ENCODE peak calls at places on chromosomes 2 and 18, in seven cellular contexts. W is IMR-90, K is trophoblast cell, E is mesendoderm, V is neuronal stem cell, P is H1, C is mesenchymal stem cell. A is an unnamed sample.

GRCh38 chr18:59056706-59057492 is 82.8 kb upstream of the SEC11C start:
- DNase-seq in C (peak; percentile 69), W (peak; percentile 68), E (peak; percentile 85), V (peak; percentile 71), K (peak; percentile 86), P (peak; percentile 92), A (peak; percentile 83)

GRCh38 chr2:26885651-26886329 is 37.9 kb downstream of the DPYSL5 start:
- DNase-seq in C (no peak), V (no peak), K (no peak), P (peak; percentile 11), E (no peak), W (no peak), A (no peak)

GRCh38 chr2:234995332-234996007 is 43.7 kb downstream of the SH3BP4 start:
- DNase-seq in C (no peak), K (no peak), E (no peak), V (no peak), P (no peak), W (no peak), A (no peak)

GRCh38 chr2:57076856-57077255 is 893.1 kb downstream of the CCDC85A start:
- DNase-seq in E (no peak), P (no peak), C (no peak), V (no peak), K (no peak), W (no peak), A (no peak)

GRCh38 chr2:36449943-36450392 is 94.4 kb downstream of the CRIM1 start:
- DNase-seq in V (no peak), P (no peak), C (peak; percentile 79), E (no peak), K (no peak), W (peak; percentile 58), A (no peak)

GRCh38 chr2:34899079-34899478 is 1300.0 kb upstream of the FAM98A start:
- DNase-seq in E (no peak), K (no peak), P (no peak), C (no peak), W (no peak), V (no peak), A (no peak)

GRCh38 chr2:101806123-101806522 is 108.6 kb downstream of the MAP4K4 start:
- DNase-seq in C (peak; percentile 88), V (peak; percentile 31), E (peak; percentile 92), P (no peak), K (peak; percentile 87), W (peak; percentile 76), A (peak; percentile 52)

GRCh38 chr18:50986360-50987087 is 18.7 kb downstream of the ELAC1 start:
- DNase-seq in V (no peak), C (peak; percentile 15), K (peak; percentile 82), E (peak; percentile 55), P (no peak), W (peak; percentile 65), A (no peak)

GRCh38 chr2:38155025-38155424 is 79.1 kb upstream of the CYP1B1 start:
- DNase-seq in E (peak; percentile 80), C (no peak), P (no peak), W (no peak), K (no peak), V (no peak), A (no peak)

GRCh38 chr2:44801289-44801675 is 140.2 kb upstream of the SIX3 start:
- DNase-seq in K (no peak), P (peak; percentile 77), C (no peak), W (no peak), E (peak; percentile 82), V (no peak), A (peak; percentile 83)

GRCh38 chr2:239279508-239280295 is 121.1 kb downstream of the HDAC4 start:
- DNase-seq in W (no peak), C (no peak), V (no peak), E (no peak), K (no peak), P (no peak), A (peak; percentile 19)

GRCh38 chr2:67808112-67808511 is 254.7 kb downstream of the C1D start:
- DNase-seq in K (no peak), V (no peak), W (no peak), E (no peak), P (no peak), C (no peak), A (no peak)

GRCh38 chr18:36337679-36338419 is 40.3 kb downstream of the FHOD3 start:
- DNase-seq in K (no peak), E (no peak), P (no peak), W (no peak), C (no peak), V (no peak), A (peak; percentile 12)

GRCh38 chr18:12838178-12838634 is 45.8 kb downstream of the PTPN2 start:
- DNase-seq in P (no peak), K (peak; percentile 88), W (peak; percentile 90), E (peak; percentile 57), C (peak; percentile 88), V (no peak), A (no peak)

GRCh38 chr2:106789185-106789584 is 96.8 kb downstream of the ST6GAL2 start:
- DNase-seq in V (no peak), W (no peak), K (no peak), E (peak; percentile 42), C (no peak), P (no peak), A (no peak)

GRCh38 chr2:160473508-160474318 is 19.9 kb downstream of the RBMS1 start:
- DNase-seq in C (peak; percentile 33), V (no peak), P (no peak), K (no peak), E (no peak), W (no peak), A (no peak)

GRCh38 chr2:160474891-160475795 is 18.5 kb downstream of the RBMS1 start:
- DNase-seq in P (no peak), V (no peak), E (peak; percentile 63), W (peak; percentile 49), C (peak; percentile 32), K (no peak), A (no peak)

GRCh38 chr2:160471950-160472349 is 21.7 kb downstream of the RBMS1 start:
- DNase-seq in P (no peak), K (no peak), V (no peak), W (no peak), C (no peak), E (no peak), A (no peak)

GRCh38 chr2:160472839-160473251 is 20.8 kb downstream of the RBMS1 start:
- DNase-seq in E (no peak), C (peak; percentile 90), P (no peak), W (peak; percentile 94), V (no peak), K (no peak), A (no peak)

DNA sequence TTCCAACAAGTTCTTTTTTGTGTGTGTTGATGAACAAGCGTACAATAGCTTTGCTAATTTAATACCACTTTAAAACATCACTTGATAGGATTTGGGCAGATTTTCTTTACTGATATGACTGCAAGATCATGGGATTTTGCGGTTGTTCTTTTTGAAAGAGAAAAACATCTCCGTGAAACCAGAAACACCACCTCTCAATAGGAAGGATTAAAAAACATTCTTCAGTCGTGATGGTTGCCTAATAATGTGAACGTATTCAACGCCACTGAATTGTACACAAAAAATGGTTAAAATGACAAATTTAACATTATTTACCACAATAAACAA is 19.3 kb downstream of the RBMS1 start:
- DNase-seq in P (no peak), W (no peak), E (no peak), V (no peak), K (no peak), C (peak; percentile 51), A (no peak)
- H2BK5ac ChIP-seq in P (no peak overlapping the region), W (peak overlapping the region; percentile 86), E (no peak overlapping the region), V (no peak overlapping the region), K (no peak overlapping the region), C (no peak overlapping the region), A (no peak overlapping the region)

GRCh38 chr2:70895998-70896764 is 39.5 kb upstream of the ATP6V1B1 start:
- DNase-seq in E (no peak), P (no peak), W (no peak), V (no peak), K (no peak), C (no peak), A (no peak)

GRCh38 chr2:70897977-70898226 is 37.8 kb upstream of the ATP6V1B1 start:
- DNase-seq in V (no peak), W (no peak), C (no peak), P (no peak), K (no peak), E (no peak), A (no peak)

GRCh38 chr2:70897203-70897976 is 38.3 kb upstream of the ATP6V1B1 start:
- DNase-seq in V (no peak), P (peak; percentile 66), K (no peak), E (no peak), C (no peak), W (no peak), A (no peak)

GRCh38 chr2:70896765-70897202 is 38.9 kb upstream of the ATP6V1B1 start:
- DNase-seq in P (no peak), C (no peak), K (no peak), V (no peak), W (no peak), E (no peak), A (no peak)

GRCh38 chr2:70898363-70899240 is 37.1 kb upstream of the ATP6V1B1 start:
- DNase-seq in E (no peak), K (no peak), C (no peak), V (no peak), P (peak; percentile 60), W (no peak), A (peak; percentile 67)
- H3K23ac ChIP-seq in E (no peak overlapping the region), K (no peak overlapping the region), C (no peak overlapping the region), V (no peak overlapping the region), P (no peak overlapping the region), W (no peak overlapping the region), A (no peak overlapping the region)

GRCh38 chr2:193561054-193561453 is 1366.3 kb upstream of the TMEFF2 start:
- DNase-seq in W (peak; percentile 39), E (no peak), V (no peak), P (no peak), C (peak; percentile 67), K (no peak), A (no peak)

GRCh38 chr2:193566276-193566675 is 1371.5 kb upstream of the TMEFF2 start:
- DNase-seq in V (no peak), K (no peak), C (peak; percentile 33), P (no peak), E (no peak), W (peak; percentile 21), A (no peak)

GRCh38 chr2:193556766-193557470 is 1362.2 kb upstream of the TMEFF2 start:
- DNase-seq in P (no peak), V (no peak), W (no peak), C (no peak), E (no peak), K (no peak), A (no peak)

GRCh38 chr2:193562031-193562430 is 1367.3 kb upstream of the TMEFF2 start:
- DNase-seq in E (no peak), C (no peak), K (no peak), W (no peak), V (no peak), P (no peak), A (no peak)
- H2BK5ac ChIP-seq in E (no peak overlapping the region), C (no peak overlapping the region), K (no peak overlapping the region), W (no peak overlapping the region), V (no peak overlapping the region), P (no peak overlapping the region), A (no peak overlapping the region)

DNA sequence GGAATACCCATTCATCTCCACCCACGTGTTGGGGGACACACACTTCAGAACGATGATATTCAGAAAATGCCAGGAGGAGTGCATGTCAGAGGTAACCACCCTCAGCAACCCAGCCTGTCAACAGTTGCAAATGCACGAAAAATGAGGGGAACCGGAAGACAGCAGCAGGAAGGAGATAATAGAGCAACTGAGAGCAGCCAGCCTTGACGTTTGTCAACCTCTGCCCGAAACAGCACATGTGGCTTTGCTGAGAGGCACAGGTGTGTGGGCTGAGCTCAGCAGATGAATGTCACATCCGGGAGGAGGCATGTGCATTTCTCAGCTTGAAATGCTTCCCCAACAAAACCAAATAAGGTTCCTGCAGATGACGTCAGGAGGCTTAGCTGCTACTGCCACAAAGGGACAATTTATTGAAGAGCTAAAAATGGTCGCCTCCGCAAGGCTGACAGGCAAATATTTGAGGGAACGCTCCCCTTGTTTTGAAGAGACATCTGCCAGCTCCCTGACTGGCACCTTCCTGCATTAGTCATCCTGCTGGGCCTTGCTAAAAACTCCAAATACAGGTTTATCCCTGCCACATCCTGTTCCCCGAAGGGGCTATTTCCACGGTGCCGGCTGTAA is 419.0 kb downstream of the NBAS start:
- DNase-seq in K (peak; percentile 25), V (no peak), W (peak; percentile 8), E (peak; percentile 90), C (peak; percentile 6), P (no peak), A (no peak)
- H3K23ac ChIP-seq in K (no peak overlapping the region), V (no peak overlapping the region), W (no peak overlapping the region), E (no peak overlapping the region), C (no peak overlapping the region), P (no peak overlapping the region), A (no peak overlapping the region)

A was measured in H9.